ENCODE peak calls at places on chromosomes 1 and 21, in nine cellular contexts. G is NCI-H82; X is NT2/D1; U is naive thymus-derived CD8-positive, alpha-beta T cell; S is GM04504; H is Panc1; O is Kasumi-1; J is hepatocyte; Q is pulmonary artery endothelial cell. I is an unnamed sample.

GRCh38 chr1:230868736-230869385 is 540 bp upstream of the C1orf198 start:
- DNase-seq in G (peak), X (peak), U (no peak), S (no peak), H (no peak), O (peak), J (peak), Q (no peak), I (peak)

GRCh38 chr1:162732566-162733335 is 57.8 kb upstream of the HSD17B7 start:
- DNase-seq in G (no peak), X (no peak), U (no peak), S (no peak), H (no peak), O (no peak), J (no peak), Q (no peak), I (no peak)

GRCh38 chr1:234315588-234315987 is 57.7 kb upstream of the COA6 start:
- DNase-seq in G (no peak), X (no peak), U (no peak), S (no peak), H (no peak), O (no peak), J (no peak), Q (no peak), I (no peak)

GRCh38 chr1:6459850-6460265 is 6.1 kb downstream of the TNFRSF25 start:
- DNase-seq in G (peak), X (no peak), U (peak), S (no peak), H (no peak), O (peak), J (no peak), Q (no peak), I (no peak)

GRCh38 chr1:208207388-208208131 is 36.6 kb downstream of the PLXNA2 start:
- DNase-seq in G (no peak), X (no peak), U (no peak), S (peak), H (no peak), O (peak), J (peak), Q (peak), I (no peak)

GRCh38 chr1:167915528-167916102 is 1.7 kb upstream of the ADCY10 start:
- DNase-seq in G (no peak), X (no peak), U (no peak), S (no peak), H (no peak), O (no peak), J (no peak), Q (no peak), I (no peak)

GRCh38 chr1:66335859-66336640 is 197.9 kb upstream of the SGIP1 start:
- DNase-seq in G (no peak), X (no peak), U (peak), S (no peak), H (no peak), O (peak), J (no peak), Q (peak), I (no peak)

GRCh38 chr1:180117764-180118116 is 36.9 kb upstream of the QSOX1 start:
- DNase-seq in G (no peak), X (no peak), U (no peak), S (peak), H (no peak), O (no peak), J (no peak), Q (no peak), I (no peak)

GRCh38 chr1:36529762-36530260 is 47.1 kb upstream of the CSF3R start:
- DNase-seq in G (peak), X (no peak), U (no peak), S (no peak), H (no peak), O (no peak), J (no peak), Q (no peak), I (no peak)

GRCh38 chr1:225868631-225869330 is 13.4 kb downstream of the TMEM63A start:
- DNase-seq in G (peak), X (no peak), U (no peak), S (no peak), H (no peak), O (no peak), J (no peak), Q (no peak), I (no peak)

GRCh38 chr1:53869454-53870117 is 20.0 kb downstream of the YIPF1 start:
- DNase-seq in G (no peak), X (no peak), U (no peak), S (no peak), H (no peak), O (peak), J (no peak), Q (no peak), I (no peak)

GRCh38 chr1:48775817-48776399 is 783 bp downstream of the BEND5 start:
- DNase-seq in G (peak), X (no peak), U (no peak), S (no peak), H (no peak), O (no peak), J (no peak), Q (no peak), I (no peak)

GRCh38 chr1:228750915-228751314 is 15.6 kb downstream of the RHOU start:
- DNase-seq in G (no peak), X (no peak), U (no peak), S (no peak), H (no peak), O (no peak), J (no peak), Q (no peak), I (no peak)

GRCh38 chr1:85327759-85328158 is 51.3 kb upstream of the BCL10 start:
- DNase-seq in G (no peak), X (no peak), U (no peak), S (no peak), H (no peak), O (no peak), J (no peak), Q (no peak), I (no peak)

GRCh38 chr1:23673086-23673813 is 18.4 kb upstream of the RPL11 start:
- DNase-seq in G (no peak), X (peak), U (no peak), S (peak), H (no peak), O (peak), J (peak), Q (no peak), I (no peak)

GRCh38 chr1:96569288-96569687 is 152.3 kb upstream of the PTBP2 start:
- DNase-seq in G (no peak), X (no peak), U (no peak), S (no peak), H (no peak), O (no peak), J (no peak), Q (no peak), I (no peak)

GRCh38 chr1:205928256-205928655 is 15.0 kb downstream of the SLC26A9 start:
- DNase-seq in G (no peak), X (no peak), U (no peak), S (no peak), H (no peak), O (no peak), J (no peak), Q (no peak), I (peak)

GRCh38 chr1:198197285-198197684 is 40.5 kb downstream of the NEK7 start:
- DNase-seq in G (no peak), X (no peak), U (no peak), S (no peak), H (no peak), O (no peak), J (no peak), Q (no peak), I (no peak)

GRCh38 chr21:46035809-46036695 is 54.5 kb downstream of the COL6A1 start:
- DNase-seq in G (peak), X (no peak), U (no peak), S (peak), H (no peak), O (no peak), J (peak), Q (no peak), I (no peak)

GRCh38 chr1:1302006-1302430 is 5.7 kb downstream of the ACAP3 start:
- DNase-seq in G (peak), X (no peak), U (no peak), S (no peak), H (no peak), O (peak), J (no peak), Q (no peak), I (no peak)

GRCh38 chr1:151106891-151107290 is 36.3 kb downstream of the GABPB2 start:
- DNase-seq in G (no peak), X (no peak), U (no peak), S (no peak), H (no peak), O (no peak), J (no peak), Q (peak), I (no peak)

GRCh38 chr1:78004719-78005346 is at the start of gene DNAJB4:
- DNase-seq in G (peak), X (peak), U (peak), S (peak), H (peak), O (peak), J (peak), Q (peak), I (no peak)

GRCh38 chr1:109762821-109763645 is 690 bp downstream of the EPS8L3 start:
- DNase-seq in G (no peak), X (no peak), U (peak), S (no peak), H (no peak), O (peak), J (peak), Q (peak), I (no peak)

GRCh38 chr1:55420866-55421265 is 205.7 kb upstream of the USP24 start:
- DNase-seq in G (peak), X (no peak), U (no peak), S (peak), H (no peak), O (no peak), J (no peak), Q (no peak), I (no peak)

GRCh38 chr1:185960377-185961151 is 226.4 kb downstream of the HMCN1 start:
- DNase-seq in G (no peak), X (no peak), U (no peak), S (peak), H (no peak), O (no peak), J (no peak), Q (no peak), I (no peak)

GRCh38 chr1:118217073-118217620 is 32.1 kb upstream of the SPAG17 start:
- DNase-seq in G (no peak), X (no peak), U (no peak), S (no peak), H (no peak), O (no peak), J (no peak), Q (no peak), I (no peak)

GRCh38 chr1:26787706-26788514 is at the start of gene PIGV:
- DNase-seq in G (peak), X (peak), U (peak), S (peak), H (no peak), O (peak), J (peak), Q (no peak), I (peak)

I was measured in caudate nucleus.